ENCODE peak calls at places on chromosome 15, in five cellular contexts. V is activated effector memory CD4-positive, alpha-beta T cell treated with anti-CD3 and anti-CD28 coated beads, Interleukin-2, amount 50 U/mL, for 16 hours; J is neural progenitor cell; B is stimulated activated naive CD8-positive, alpha-beta T cell treated with anti-CD3 and anti-CD28 coated beads, Interleukin-15, amount 100 ng/mL, for 72 hours; R is hepatic stellate cell. Y is an unnamed sample.

GRCh38 chr15:65004993-65005392 is 15.3 kb upstream of the SPG21 start:
- DNase-seq in V (no peak), J (no peak), B (no peak), R (no peak), Y (no peak)

GRCh38 chr15:78335985-78336384 is 4.2 kb upstream of the CRABP1 start:
- DNase-seq in V (no peak), J (no peak), B (no peak), R (no peak), Y (no peak)

GRCh38 chr15:90291679-90292356 is 26.3 kb downstream of the NGRN start:
- DNase-seq in V (no peak), J (no peak), B (no peak), R (no peak), Y (peak; percentile 47)

GRCh38 chr15:39792025-39792893 is 9.6 kb upstream of the FSIP1 start:
- DNase-seq in V (no peak), J (no peak), B (no peak), R (no peak), Y (no peak)

GRCh38 chr15:88814393-88814792 is 11.2 kb downstream of the ACAN start:
- DNase-seq in V (no peak), J (no peak), B (no peak), R (no peak), Y (no peak)

GRCh38 chr15:50262533-50262932 is 3.0 kb downstream of the HDC start:
- DNase-seq in V (peak; percentile 75), J (no peak), B (peak; percentile 88), R (no peak), Y (no peak)

GRCh38 chr15:90400005-90400758 is 12.1 kb downstream of the IQGAP1 start:
- DNase-seq in V (no peak), J (no peak), B (no peak), R (no peak), Y (no peak)

GRCh38 chr15:22887157-22887951 is 48.9 kb downstream of the NIPA2 start:
- DNase-seq in V (no peak), J (no peak), B (no peak), R (peak; percentile 92), Y (peak; percentile 27)

GRCh38 chr15:29938701-29939340 is 116.6 kb upstream of the TJP1 start:
- DNase-seq in V (no peak), J (peak; percentile 13), B (no peak), R (no peak), Y (no peak)

GRCh38 chr15:64740361-64741170 is 34.8 kb downstream of the RBPMS2 start:
- DNase-seq in V (no peak), J (no peak), B (no peak), R (peak; percentile 80), Y (no peak)

GRCh38 chr15:93997071-93997658 is 234.2 kb upstream of the MCTP2 start:
- DNase-seq in V (no peak), J (peak; percentile 21), B (no peak), R (peak; percentile 5), Y (peak; percentile 69)

GRCh38 chr15:37015025-37015424 is 85.3 kb downstream of the MEIS2 start:
- DNase-seq in V (no peak), J (no peak), B (no peak), R (no peak), Y (peak; percentile 39)

GRCh38 chr15:91710072-91710471 is 143.4 kb upstream of the SLCO3A1 start:
- DNase-seq in V (no peak), J (no peak), B (peak; percentile 19), R (no peak), Y (no peak)

GRCh38 chr15:38084289-38084688 is 149.8 kb downstream of the TMCO5A start:
- DNase-seq in V (no peak), J (no peak), B (peak; percentile 28), R (no peak), Y (no peak)

GRCh38 chr15:85340852-85341251 is 39.6 kb upstream of the AKAP13 start:
- DNase-seq in V (no peak), J (no peak), B (no peak), R (no peak), Y (no peak)

GRCh38 chr15:92942706-92943105 is 42.6 kb downstream of the CHD2 start:
- DNase-seq in V (no peak), J (no peak), B (no peak), R (no peak), Y (no peak)

GRCh38 chr15:63157891-63158431 is 684 bp upstream of the RPS27L start:
- DNase-seq in V (peak; percentile 68), J (peak; percentile 75), B (peak; percentile 33), R (peak; percentile 79), Y (no peak)

GRCh38 chr15:62498711-62499110 is 333.6 kb upstream of the C2CD4B start:
- DNase-seq in V (no peak), J (no peak), B (no peak), R (no peak), Y (no peak)

GRCh38 chr15:59438891-59439290 is 905 bp downstream of the FAM81A start:
- DNase-seq in V (no peak), J (peak; percentile 18), B (no peak), R (no peak), Y (no peak)

GRCh38 chr15:92617197-92618037 is 38.2 kb downstream of the FAM174B start:
- DNase-seq in V (peak; percentile 37), J (peak; percentile 31), B (no peak), R (no peak), Y (no peak)

GRCh38 chr15:24617646-24618045 is 57.9 kb upstream of the NPAP1 start:
- DNase-seq in V (no peak), J (no peak), B (no peak), R (no peak), Y (no peak)

GRCh38 chr15:89654311-89654761 is 931 bp downstream of the KIF7 start:
- DNase-seq in V (peak; percentile 33), J (no peak), B (no peak), R (no peak), Y (no peak)

GRCh38 chr15:71302861-71303410 is 187.7 kb downstream of the THSD4 start:
- DNase-seq in V (no peak), J (no peak), B (no peak), R (no peak), Y (no peak)

GRCh38 chr15:64739216-64739976 is 36.0 kb downstream of the RBPMS2 start:
- DNase-seq in V (no peak), J (no peak), B (no peak), R (no peak), Y (no peak)

GRCh38 chr15:86162172-86162591 is 82.5 kb downstream of the AGBL1 start:
- DNase-seq in V (no peak), J (no peak), B (no peak), R (no peak), Y (no peak)

GRCh38 chr15:67505675-67506572 is 15.0 kb upstream of the C15orf61 start:
- DNase-seq in V (no peak), J (no peak), B (no peak), R (no peak), Y (no peak)

GRCh38 chr15:55897560-55898336 is 95.7 kb downstream of the NEDD4 start:
- DNase-seq in V (no peak), J (peak; percentile 75), B (no peak), R (peak; percentile 49), Y (peak; percentile 59)

GRCh38 chr15:29064290-29064689 is 178.5 kb downstream of the APBA2 start:
- DNase-seq in V (no peak), J (no peak), B (no peak), R (no peak), Y (no peak)

GRCh38 chr15:69903476-69904295 is 194.0 kb downstream of the TLE3 start:
- DNase-seq in V (no peak), J (no peak), B (no peak), R (peak; percentile 24), Y (no peak)

GRCh38 chr15:91849749-91850161 is 3.8 kb upstream of the SLCO3A1 start:
- DNase-seq in V (no peak), J (peak; percentile 26), B (peak; percentile 20), R (peak; percentile 67), Y (peak; percentile 60)

GRCh38 chr15:44157679-44158078 is 37.4 kb downstream of the FRMD5 start:
- DNase-seq in V (no peak), J (no peak), B (no peak), R (peak; percentile 56), Y (peak; percentile 59)

GRCh38 chr15:70118599-70118998 is 20.9 kb upstream of the TLE3 start:
- DNase-seq in V (no peak), J (no peak), B (no peak), R (no peak), Y (no peak)

GRCh38 chr15:66454143-66454542 is 43.4 kb downstream of the SNAPC5 start:
- DNase-seq in V (no peak), J (no peak), B (no peak), R (no peak), Y (no peak)

GRCh38 chr15:40103124-40103858 is 5.4 kb downstream of the BMF start:
- DNase-seq in V (no peak), J (peak; percentile 75), B (no peak), R (peak; percentile 73), Y (peak; percentile 65)

GRCh38 chr15:65421360-65422215 is 1.2 kb downstream of the IGDCC4 start:
- DNase-seq in V (no peak), J (peak; percentile 99), B (peak; percentile 29), R (no peak), Y (no peak)

Y was measured in COLO829.